ENCODE peak calls at places on chromosomes 3 and 15, in ten cellular contexts. B is HCT116, O is stomach, Z is spleen, E is IMR-90, L is heart left ventricle, H is tibial nerve, Q is A549, Y is upper lobe of left lung, S is breast epithelium. A is an unnamed sample.

GRCh38 chr3:126131881-126132750 is 48.2 kb upstream of the SLC41A3 start:
- DNase-seq in B (no peak), O (peak), Z (peak), E (no peak), L (no peak), H (no peak), Q (no peak), Y (peak), S (peak), A (peak)

GRCh38 chr3:196948442-196949365 is 6.4 kb upstream of the NCBP2 start:
- DNase-seq in B (no peak), O (no peak), Z (no peak), E (no peak), L (no peak), H (no peak), Q (no peak), Y (no peak), S (no peak), A (no peak)

GRCh38 chr3:146783446-146783845 is 178.3 kb upstream of the PLSCR5 start:
- DNase-seq in B (no peak), O (no peak), Z (no peak), E (no peak), L (no peak), H (no peak), Q (no peak), Y (no peak), S (no peak), A (no peak)

GRCh38 chr3:46356909-46357308 is 3.0 kb downstream of the CCR2 start:
- DNase-seq in B (no peak), O (no peak), Z (no peak), E (no peak), L (no peak), H (no peak), Q (no peak), Y (no peak), S (no peak), A (no peak)

GRCh38 chr3:150508401-150508800 is 37.9 kb downstream of the SERP1 start:
- DNase-seq in B (no peak), O (no peak), Z (no peak), E (no peak), L (no peak), H (no peak), Q (no peak), Y (no peak), S (no peak), A (no peak)

GRCh38 chr15:43134157-43134637 is 811 bp downstream of the TMEM62 start:
- DNase-seq in B (no peak), O (no peak), Z (no peak), E (no peak), L (no peak), H (no peak), Q (no peak), Y (no peak), S (no peak), A (no peak)

GRCh38 chr3:170689218-170689874 is 103.5 kb upstream of the SLC7A14 start:
- DNase-seq in B (peak), O (no peak), Z (no peak), E (peak), L (no peak), H (no peak), Q (peak), Y (peak), S (no peak), A (no peak)

GRCh38 chr3:172709776-172710708 is 825 bp downstream of the NCEH1 start:
- DNase-seq in B (no peak), O (peak), Z (peak), E (peak), L (peak), H (peak), Q (no peak), Y (peak), S (peak), A (peak)

GRCh38 chr3:46607603-46608028 is 4.7 kb upstream of the FAM240A start:
- DNase-seq in B (peak), O (no peak), Z (no peak), E (no peak), L (no peak), H (no peak), Q (no peak), Y (no peak), S (no peak), A (peak)

GRCh38 chr3:184186184-184186901 is at the start of gene ABCF3:
- DNase-seq in B (no peak), O (no peak), Z (no peak), E (peak), L (no peak), H (no peak), Q (no peak), Y (peak), S (no peak), A (peak)
- TF ChIP-seq POLR2A in B (no peak), O (peak), Z (no peak), E (peak), L (no peak), H (peak), Q (peak), Y (peak), S (peak), A (no peak)

DNA sequence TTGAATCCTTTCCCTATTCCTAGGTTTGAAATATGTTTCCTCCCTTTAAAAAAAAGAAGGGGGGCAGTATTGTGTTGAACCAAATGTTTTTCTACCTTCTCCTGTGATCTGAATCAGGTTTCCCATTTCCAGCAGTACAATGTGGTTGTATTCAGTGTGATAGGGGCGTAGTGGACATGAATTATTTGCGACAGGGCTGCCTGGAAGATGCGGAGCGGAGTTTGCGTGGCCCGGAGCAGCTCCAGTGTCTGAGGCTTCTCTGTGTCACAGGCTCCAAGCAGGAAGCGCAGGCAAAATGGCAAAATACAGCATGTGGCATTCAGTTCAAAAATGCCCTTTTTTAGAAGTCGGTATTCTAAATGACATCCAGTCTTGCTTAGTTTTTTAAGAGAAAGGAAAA is 154.4 kb downstream of the PGPEP1L start:
- DNase-seq in B (peak), O (peak), Z (peak), E (peak), L (peak), H (peak), Q (peak), Y (peak), S (peak), A (peak)
- TF ChIP-seq POLR2A in B (no peak), O (no peak), Z (peak), E (no peak), L (peak), H (peak), Q (no peak), Y (no peak), S (no peak), A (no peak)

DNA sequence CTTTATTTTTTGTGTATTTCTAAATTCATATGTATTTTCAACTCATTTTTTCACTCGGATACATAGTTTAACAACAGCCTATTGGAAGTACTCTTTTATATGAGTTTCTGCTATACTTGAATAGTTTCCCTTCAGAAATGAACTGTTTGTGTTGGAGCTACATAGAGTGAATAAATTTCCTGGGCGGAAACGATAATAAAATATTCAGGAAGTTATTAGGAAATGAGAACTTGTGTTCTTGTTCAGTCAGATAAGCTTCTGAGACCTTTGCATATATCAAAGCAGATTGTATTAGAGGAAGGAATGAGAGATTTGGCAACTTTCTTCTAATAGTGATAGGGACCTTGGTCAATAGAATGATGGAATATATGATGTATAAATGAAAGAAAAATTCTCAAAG is 27.3 kb downstream of the NEO1 start:
- DNase-seq in B (no peak), O (no peak), Z (no peak), E (no peak), L (no peak), H (no peak), Q (no peak), Y (no peak), S (no peak), A (no peak)
- TF ChIP-seq POLR2A in B (no peak), O (no peak), Z (no peak), E (no peak), L (no peak), H (no peak), Q (no peak), Y (no peak), S (no peak), A (no peak)

DNA sequence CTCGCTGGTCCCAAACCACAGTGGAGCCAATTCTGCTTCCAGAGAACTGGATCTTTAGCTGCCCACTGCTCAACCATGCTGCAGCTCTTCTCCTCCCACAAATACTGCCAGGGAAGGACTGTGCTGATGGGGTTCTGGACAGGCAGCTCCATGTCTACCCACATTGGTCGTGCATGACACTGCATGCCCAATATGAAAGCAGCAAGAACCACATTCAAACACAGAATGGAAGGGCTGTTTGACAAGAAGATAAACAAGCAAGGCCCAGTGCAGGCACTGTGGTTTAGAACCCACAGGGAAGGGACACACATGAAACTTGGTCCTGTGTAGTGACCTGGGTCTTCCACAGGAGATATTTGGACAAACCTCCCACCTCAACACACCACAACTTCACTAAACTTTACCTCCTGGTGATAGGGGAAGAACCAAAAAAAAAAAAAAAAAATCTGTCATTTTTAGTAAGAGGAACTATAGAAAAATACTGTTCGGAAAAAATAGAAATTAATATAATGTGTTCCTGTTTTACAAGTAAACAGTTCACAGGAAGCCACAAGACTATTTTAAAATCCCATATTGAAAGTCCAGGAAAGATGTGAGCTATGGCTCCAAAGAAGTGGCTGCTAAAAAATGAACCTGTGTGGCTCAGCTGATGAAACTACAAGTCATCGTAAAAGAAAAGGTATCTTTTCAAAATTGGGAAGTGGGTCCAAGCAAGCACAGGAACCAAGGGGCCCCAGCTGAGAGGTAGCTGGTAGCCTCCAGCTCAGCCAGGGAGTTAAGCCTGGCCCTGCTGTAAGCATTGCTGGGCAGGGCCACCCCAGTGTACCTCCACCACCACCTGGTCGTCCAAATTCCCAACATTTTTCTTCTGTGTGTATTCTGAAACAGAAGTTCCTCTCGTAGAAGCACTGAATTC is 77.7 kb upstream of the ACAN start:
- DNase-seq in B (no peak), O (no peak), Z (no peak), E (no peak), L (no peak), H (no peak), Q (no peak), Y (no peak), S (no peak), A (no peak)
- TF ChIP-seq POLR2A in B (no peak), O (no peak), Z (no peak), E (no peak), L (no peak), H (no peak), Q (no peak), Y (no peak), S (no peak), A (no peak)

GRCh38 chr3:115792206-115792955 is 169.1 kb downstream of the GAP43 start:
- DNase-seq in B (no peak), O (no peak), Z (no peak), E (peak), L (no peak), H (no peak), Q (no peak), Y (no peak), S (no peak), A (no peak)
- TF ChIP-seq POLR2A in B (no peak), O (no peak), Z (no peak), E (no peak), L (no peak), H (no peak), Q (no peak), Y (no peak), S (no peak), A (no peak)

GRCh38 chr3:32391643-32392529 is at the start of gene CMTM7:
- DNase-seq in B (peak), O (peak), Z (peak), E (peak), L (peak), H (no peak), Q (peak), Y (peak), S (peak), A (peak)
- TF ChIP-seq POLR2A in B (peak), O (no peak), Z (no peak), E (peak), L (peak), H (no peak), Q (peak), Y (peak), S (no peak), A (no peak)